ENCODE peak calls at places on chromosomes 4 and X, in seven cellular contexts. A, L, W, U, Y, R and K are unnamed samples.

GRCh38 chr4:150325872-150326271 is 247.6 kb downstream of the DCLK2 start:
- DNase-seq in A (no peak), L (no peak), Y (no peak), U (no peak), R (no peak), W (no peak), K (no peak)

GRCh38 chr4:1309261-1310010 is 19.7 kb downstream of the MAEA start:
- DNase-seq in U (peak; percentile 90), A (no peak), Y (peak; percentile 94), L (peak; percentile 58), R (peak; percentile 91), W (no peak), K (peak; percentile 85)

GRCh38 chrX:147800663-147801062 is 111.1 kb upstream of the FMR1 start:
- DNase-seq in Y (no peak), A (no peak), L (no peak), U (no peak), W (no peak), R (no peak), K (no peak)

GRCh38 chr4:110878992-110879391 is 256.1 kb upstream of the PITX2 start:
- DNase-seq in U (no peak), R (no peak), Y (no peak), A (no peak), W (no peak), L (no peak), K (no peak)

GRCh38 chrX:154918060-154918483 is 31.9 kb downstream of the F8A1 start:
- DNase-seq in R (peak; percentile 73), W (peak; percentile 76), A (peak; percentile 84), Y (peak; percentile 80), L (peak; percentile 11), U (peak; percentile 19), K (peak; percentile 13)

GRCh38 chr4:95050980-95051688 is 293.4 kb downstream of the BMPR1B start:
- DNase-seq in Y (no peak), U (peak; percentile 17), L (no peak), A (no peak), W (no peak), R (no peak), K (peak; percentile 43)

GRCh38 chr4:113810906-113811305 is 49.4 kb upstream of the CAMK2D start:
- DNase-seq in A (no peak), Y (peak; percentile 78), L (no peak), R (peak; percentile 82), U (no peak), W (no peak), K (no peak)

GRCh38 chr4:111854494-111855087 is 290.7 kb upstream of the FAM241A start:
- DNase-seq in R (peak; percentile 3), W (peak; percentile 59), U (no peak), Y (peak; percentile 30), L (no peak), A (peak; percentile 49), K (peak; percentile 30)

GRCh38 chr4:61994036-61994435 is 793.9 kb downstream of the ADGRL3 start:
- DNase-seq in U (no peak), L (no peak), W (no peak), R (peak; percentile 72), A (peak; percentile 50), Y (peak; percentile 5), K (no peak)

GRCh38 chrX:151973851-151974335 is 583 bp downstream of the GABRE start:
- DNase-seq in L (no peak), Y (no peak), W (no peak), R (no peak), U (peak; percentile 17), A (no peak), K (peak; percentile 21)

GRCh38 chrX:44025611-44026010 is 52.4 kb upstream of the NDP start:
- DNase-seq in R (peak; percentile 55), W (no peak), L (no peak), Y (peak; percentile 24), A (peak; percentile 8), U (no peak), K (no peak)

GRCh38 chr4:184259866-184260265 is 42.2 kb upstream of the ENPP6 start:
- DNase-seq in R (no peak), L (no peak), A (no peak), W (no peak), Y (no peak), U (no peak), K (no peak)

GRCh38 chr4:145580906-145581305 is 38.3 kb upstream of the MMAA start:
- DNase-seq in Y (no peak), W (no peak), A (peak; percentile 85), U (no peak), L (no peak), R (peak; percentile 56), K (peak; percentile 56)

GRCh38 chrX:15321447-15321846 is 6.0 kb upstream of the ASB11 start:
- DNase-seq in U (no peak), Y (no peak), A (no peak), W (no peak), R (no peak), L (no peak), K (no peak)

GRCh38 chr4:119626420-119626819 is 2.2 kb downstream of the PDE5A start:
- DNase-seq in A (no peak), U (no peak), Y (no peak), W (no peak), L (no peak), R (no peak), K (no peak)

GRCh38 chr4:56148428-56148827 is 199.7 kb downstream of the CEP135 start:
- DNase-seq in L (no peak), U (no peak), Y (no peak), W (no peak), A (no peak), R (no peak), K (no peak)

GRCh38 chr4:87425711-87426110 is 3.3 kb downstream of the NUDT9 start:
- DNase-seq in R (no peak), A (no peak), Y (no peak), L (no peak), W (no peak), U (no peak), K (no peak)

GRCh38 chr4:132195181-132195580 is 953.9 kb upstream of the PCDH10 start:
- DNase-seq in A (no peak), Y (peak; percentile 65), R (peak; percentile 43), W (no peak), L (no peak), U (no peak), K (no peak)

GRCh38 chr4:36233567-36234266 is 10.6 kb downstream of the ARAP2 start:
- DNase-seq in L (no peak), R (no peak), W (no peak), U (no peak), Y (no peak), A (no peak), K (no peak)

GRCh38 chrX:132958086-132958703 is at the start of gene HS6ST2:
- DNase-seq in R (no peak), A (no peak), W (no peak), U (peak; percentile 18), Y (no peak), L (no peak), K (no peak)

GRCh38 chr4:185035284-185035683 is 17.0 kb downstream of the HELT start:
- DNase-seq in Y (no peak), U (no peak), W (no peak), R (no peak), L (no peak), A (no peak), K (no peak)

GRCh38 chr4:16537926-16538325 is 311.7 kb upstream of the TAPT1 start:
- DNase-seq in U (no peak), W (no peak), Y (no peak), L (no peak), R (no peak), A (no peak), K (no peak)

GRCh38 chr4:53962516-53963225 is 101.7 kb downstream of the CHIC2 start:
- DNase-seq in L (no peak), R (peak; percentile 95), A (peak; percentile 30), Y (peak; percentile 90), U (no peak), W (peak; percentile 63), K (no peak)

GRCh38 chr4:8355864-8356565 is 84.5 kb downstream of the ACOX3 start:
- DNase-seq in Y (peak; percentile 31), A (no peak), R (peak; percentile 45), W (no peak), L (no peak), U (no peak), K (peak; percentile 46)

GRCh38 chrX:121308276-121308805 is 260.9 kb downstream of the GLUD2 start:
- DNase-seq in U (no peak), L (no peak), R (peak; percentile 86), Y (no peak), A (peak; percentile 51), W (peak; percentile 63), K (no peak)

DNA sequence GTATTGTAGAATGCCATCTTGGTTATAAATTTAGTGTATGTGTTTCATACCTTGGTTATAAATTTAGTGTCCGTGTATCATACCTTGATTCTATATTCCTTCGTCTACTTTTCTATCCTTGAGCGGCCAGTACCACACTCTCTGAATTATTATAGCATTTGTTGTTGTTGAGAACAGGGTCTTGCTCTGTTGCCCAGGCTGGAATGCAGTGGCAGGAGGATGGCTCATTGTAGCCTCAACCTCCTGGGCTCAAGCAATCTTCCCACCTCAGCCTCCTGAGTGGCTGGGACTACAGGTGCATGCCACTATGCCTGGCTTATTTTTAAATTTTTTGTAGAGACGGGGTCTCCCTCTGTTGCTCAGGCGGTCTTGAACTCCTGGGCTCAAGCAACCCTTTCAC is 50.1 kb downstream of the FAM193A start:
- DNase-seq in W (no peak), R (no peak), Y (no peak), L (no peak), U (no peak), A (no peak), K (no peak)
- H3K4me1 ChIP-seq in W (peaks cover 50% of the 10 kb centered on the region), R (no peaks in the 10 kb centered on the region), Y (peaks cover 21% of the 10 kb centered on the region), L (peaks cover 37% of the 10 kb centered on the region), U (peaks cover 63% of the 10 kb centered on the region), A (peaks cover 24% of the 10 kb centered on the region), K (peaks cover 8% of the 10 kb centered on the region)

GRCh38 chr4:3642056-3642630 is 109.9 kb upstream of the LRPAP1 start:
- DNase-seq in Y (no peak), W (no peak), A (no peak), U (no peak), L (no peak), R (no peak), K (no peak)
- H3K4me1 ChIP-seq in Y (no peaks in the 10 kb centered on the region), W (no peaks in the 10 kb centered on the region), A (peaks cover 7% of the 10 kb centered on the region), U (no peaks in the 10 kb centered on the region), L (no peaks in the 10 kb centered on the region), R (no peaks in the 10 kb centered on the region), K (peaks cover 3% of the 10 kb centered on the region)

GRCh38 chr4:157220026-157220881 is at the start of gene GRIA2:
- DNase-seq in U (peak; percentile 51), L (no peak), R (peak; percentile 53), W (no peak), A (no peak), Y (peak; percentile 54), K (no peak)

GRCh38 chr4:157223446-157223845 is 2.9 kb downstream of the GRIA2 start:
- DNase-seq in A (no peak), W (no peak), L (no peak), U (no peak), Y (no peak), R (no peak), K (no peak)

GRCh38 chr4:157221895-157222763 is 1.6 kb downstream of the GRIA2 start:
- DNase-seq in R (peak; percentile 8), Y (no peak), U (no peak), W (no peak), A (no peak), L (no peak), K (no peak)

GRCh38 chr4:157222764-157223145 is 2.2 kb downstream of the GRIA2 start:
- DNase-seq in L (no peak), W (no peak), Y (no peak), A (no peak), U (no peak), R (peak; percentile 13), K (no peak)

GRCh38 chr4:157221426-157221894 is 932 bp downstream of the GRIA2 start:
- DNase-seq in R (no peak), Y (no peak), U (no peak), L (no peak), A (no peak), W (no peak), K (no peak)
- H3K4me1 ChIP-seq in R (peaks cover 18% of the 10 kb centered on the region), Y (peaks cover 4% of the 10 kb centered on the region), U (peaks cover 13% of the 10 kb centered on the region), L (no peaks in the 10 kb centered on the region), A (no peaks in the 10 kb centered on the region), W (no peaks in the 10 kb centered on the region), K (no peaks in the 10 kb centered on the region)

GRCh38 chr4:143375326-143376073 is 38.8 kb downstream of the GAB1 start:
- DNase-seq in R (no peak), Y (no peak), U (no peak), A (peak; percentile 55), W (peak; percentile 60), L (no peak), K (no peak)
- H3K4me1 ChIP-seq in R (no peaks in the 10 kb centered on the region), Y (peaks cover 8% of the 10 kb centered on the region), U (peaks cover 79% of the 10 kb centered on the region), A (no peaks in the 10 kb centered on the region), W (no peaks in the 10 kb centered on the region), L (no peaks in the 10 kb centered on the region), K (no peaks in the 10 kb centered on the region)